ENCODE peak calls at places on chromosomes 3 and 15, in five cellular contexts. One of them, this sample, is unnamed.

GRCh38 chr15:82040862-82041261 is 5.0 kb downstream of the MEX3B start:
- DNase-seq in NCI-H146: peak
- DNase-seq in HT1080: no peak
- DNase-seq in MM.1S: peak
- DNase-seq in pulmonary artery endothelial cell: no peak
- DNase-seq in this sample: no peak

GRCh38 chr15:28885630-28886430 is at the start of gene APBA2:
- DNase-seq in NCI-H146: peak
- DNase-seq in HT1080: no peak
- DNase-seq in MM.1S: peak
- DNase-seq in pulmonary artery endothelial cell: no peak
- DNase-seq in this sample: peak

GRCh38 chr3:32998631-32999451 is 47.4 kb downstream of the CCR4 start:
- DNase-seq in NCI-H146: no peak
- DNase-seq in HT1080: no peak
- DNase-seq in MM.1S: no peak
- DNase-seq in pulmonary artery endothelial cell: no peak
- DNase-seq in this sample: no peak

GRCh38 chr3:150385296-150386242 is 22.5 kb upstream of the TSC22D2 start:
- DNase-seq in NCI-H146: no peak
- DNase-seq in HT1080: no peak
- DNase-seq in MM.1S: no peak
- DNase-seq in pulmonary artery endothelial cell: no peak
- DNase-seq in this sample: no peak

GRCh38 chr3:127655641-127656040 is 17.1 kb upstream of the ABTB1 start:
- DNase-seq in NCI-H146: no peak
- DNase-seq in HT1080: peak
- DNase-seq in MM.1S: no peak
- DNase-seq in pulmonary artery endothelial cell: no peak
- DNase-seq in this sample: no peak

GRCh38 chr3:129261850-129262249 is 12.4 kb downstream of the COPG1 start:
- DNase-seq in NCI-H146: no peak
- DNase-seq in HT1080: no peak
- DNase-seq in MM.1S: no peak
- DNase-seq in pulmonary artery endothelial cell: no peak
- DNase-seq in this sample: no peak

GRCh38 chr3:146466596-146466995 is 2.8 kb downstream of the PLSCR2 start:
- DNase-seq in NCI-H146: no peak
- DNase-seq in HT1080: no peak
- DNase-seq in MM.1S: no peak
- DNase-seq in pulmonary artery endothelial cell: no peak
- DNase-seq in this sample: no peak

GRCh38 chr15:101250331-101250730 is 1.5 kb downstream of the CHSY1 start:
- DNase-seq in NCI-H146: no peak
- DNase-seq in HT1080: peak
- DNase-seq in MM.1S: no peak
- DNase-seq in pulmonary artery endothelial cell: no peak
- DNase-seq in this sample: no peak

GRCh38 chr15:64845183-64845611 is 3.5 kb downstream of the PLEKHO2 start:
- DNase-seq in NCI-H146: no peak
- DNase-seq in HT1080: no peak
- DNase-seq in MM.1S: no peak
- DNase-seq in pulmonary artery endothelial cell: no peak
- DNase-seq in this sample: no peak

GRCh38 chr15:77901251-77901881 is 176.1 kb downstream of the TBC1D2B start:
- DNase-seq in NCI-H146: no peak
- DNase-seq in HT1080: no peak
- DNase-seq in MM.1S: no peak
- DNase-seq in pulmonary artery endothelial cell: no peak
- DNase-seq in this sample: no peak

GRCh38 chr3:32569540-32570425 is 875 bp downstream of the DYNC1LI1 start:
- DNase-seq in NCI-H146: peak
- DNase-seq in HT1080: peak
- DNase-seq in MM.1S: peak
- DNase-seq in pulmonary artery endothelial cell: no peak
- DNase-seq in this sample: peak

GRCh38 chr3:48431224-48432029 is 1.5 kb upstream of the PLXNB1 start:
- DNase-seq in NCI-H146: no peak
- DNase-seq in HT1080: no peak
- DNase-seq in MM.1S: no peak
- DNase-seq in pulmonary artery endothelial cell: no peak
- DNase-seq in this sample: no peak

GRCh38 chr15:31469801-31470545 is 143.3 kb downstream of the KLF13 start:
- DNase-seq in NCI-H146: no peak
- DNase-seq in HT1080: no peak
- DNase-seq in MM.1S: no peak
- DNase-seq in pulmonary artery endothelial cell: no peak
- DNase-seq in this sample: no peak

GRCh38 chr15:88792342-88793282 is 10.6 kb upstream of the ACAN start:
- DNase-seq in NCI-H146: no peak
- DNase-seq in HT1080: no peak
- DNase-seq in MM.1S: no peak
- DNase-seq in pulmonary artery endothelial cell: no peak
- DNase-seq in this sample: no peak